ENCODE peak calls at places on chromosomes 16 and 17, in four cellular contexts. U is Caki2, Y is coronary artery, V is NCI-H2029 treated with DMSO at 0.1 percent for 48 hours. H is an unnamed sample.

GRCh38 chr16:88747588-88748301 is 37.3 kb downstream of the PIEZO1 start:
- DNase-seq in U (no peak), Y (no peak), V (no peak), H (peak; percentile 74)

GRCh38 chr17:75720656-75721462 is at the start of gene ITGB4:
- DNase-seq in U (peak; percentile 78), Y (no peak), V (peak; percentile 1), H (peak; percentile 80)

GRCh38 chr17:57106107-57106835 is 21.2 kb downstream of the AKAP1 start:
- DNase-seq in U (no peak), Y (no peak), V (no peak), H (no peak)

GRCh38 chr17:43917348-43918025 is 10.2 kb upstream of the MPP2 start:
- DNase-seq in U (no peak), Y (no peak), V (no peak), H (no peak)

GRCh38 chr17:63702223-63702577 is 2.3 kb upstream of the LIMD2 start:
- DNase-seq in U (no peak), Y (no peak), V (no peak), H (no peak)

GRCh38 chr17:21029515-21029914 is 13.3 kb downstream of the USP22 start:
- DNase-seq in U (no peak), Y (no peak), V (no peak), H (no peak)

GRCh38 chr17:79023180-79023705 is 726 bp upstream of the C1QTNF1 start:
- DNase-seq in U (no peak), Y (no peak), V (no peak), H (no peak)

GRCh38 chr16:68136515-68136914 is 51.3 kb downstream of the NFATC3 start:
- DNase-seq in U (no peak), Y (no peak), V (no peak), H (no peak)

GRCh38 chr17:82947051-82947991 is 107.5 kb upstream of the ZNF750 start:
- DNase-seq in U (no peak), Y (peak; percentile 50), V (no peak), H (no peak)

GRCh38 chr16:49461517-49461951 is 87.9 kb downstream of the C16orf78 start:
- DNase-seq in U (no peak), Y (peak; percentile 68), V (no peak), H (no peak)

H was measured in PC-9.